ENCODE peak calls at places on chromosomes 4 and X, in seven cellular contexts. S is T47D; R is NCI-H345; V is activated naive CD4-positive, alpha-beta T cell; O is NCI-H1417 treated with DMSO at 0.1 percent for 48 hours; D is iris pigment epithelial cell; Y is head of caudate nucleus. J is an unnamed sample.

GRCh38 chrX:71224098-71224708 is 1.2 kb downstream of the GJB1 start:
- DNase-seq in S (no peak), R (no peak), V (no peak), O (no peak), D (no peak), Y (no peak), J (no peak)

GRCh38 chr4:13584481-13584880 is 40.2 kb upstream of the NKX3-2 start:
- DNase-seq in S (no peak), R (no peak), V (no peak), O (no peak), D (no peak), Y (no peak), J (no peak)

GRCh38 chr4:176883681-176884418 is 91.1 kb upstream of the VEGFC start:
- DNase-seq in S (no peak), R (no peak), V (no peak), O (no peak), D (peak), Y (no peak), J (no peak)

GRCh38 chr4:177239878-177240277 is 69.8 kb upstream of the NEIL3 start:
- DNase-seq in S (no peak), R (no peak), V (no peak), O (no peak), D (no peak), Y (no peak), J (no peak)

GRCh38 chr4:104420766-104421165 is 73.9 kb downstream of the CXXC4 start:
- DNase-seq in S (no peak), R (no peak), V (no peak), O (no peak), D (peak), Y (no peak), J (no peak)

GRCh38 chr4:55879224-55879623 is 25.8 kb downstream of the EXOC1 start:
- DNase-seq in S (no peak), R (no peak), V (no peak), O (no peak), D (no peak), Y (no peak), J (no peak)

GRCh38 chr4:4406455-4407298 is 19.8 kb downstream of the NSG1 start:
- DNase-seq in S (no peak), R (no peak), V (no peak), O (no peak), D (no peak), Y (no peak), J (no peak)

GRCh38 chr4:69689530-69690111 is 36.6 kb upstream of the UGT2A1 start:
- DNase-seq in S (no peak), R (peak), V (no peak), O (no peak), D (peak), Y (no peak), J (peak)

GRCh38 chrX:72081605-72082320 is 50.0 kb downstream of the RTL5 start:
- DNase-seq in S (no peak), R (no peak), V (no peak), O (no peak), D (no peak), Y (no peak), J (no peak)

J was measured in NCI-H510A.